ENCODE peak calls at places on chromosomes 4 and X, in nine cellular contexts. U is psoas muscle, N is MCF 10A, O is endothelial cell, L is MM.1S, D is thyroid gland, E is GM20000, C is left ventricle myocardium inferior, Q is GM23338. T is an unnamed sample.

GRCh38 chrX:56759736-56760409 is 30.8 kb downstream of the NBDY start:
- DNase-seq in N (no peak), L (peak; percentile 15), D (no peak), O (no peak), Q (no peak), E (no peak), C (no peak), U (peak; percentile 45), T (no peak)

GRCh38 chr4:39706334-39706733 is 8.4 kb downstream of the UBE2K start:
- DNase-seq in D (peak; percentile 38), O (no peak), C (peak; percentile 30), N (peak; percentile 80), E (no peak), L (no peak), U (peak; percentile 73), Q (no peak), T (no peak)

GRCh38 chr4:153651041-153651960 is 32.8 kb upstream of the TLR2 start:
- DNase-seq in Q (no peak), C (peak; percentile 49), E (no peak), U (no peak), N (peak; percentile 90), O (no peak), L (no peak), D (no peak), T (no peak)

GRCh38 chr4:151987606-151988005 is 226.8 kb upstream of the GATB start:
- DNase-seq in C (no peak), Q (no peak), L (no peak), N (no peak), D (no peak), E (no peak), O (no peak), U (no peak), T (no peak)

GRCh38 chrX:97490656-97491055 is 606.9 kb downstream of the RPA4 start:
- DNase-seq in O (no peak), C (no peak), E (no peak), D (no peak), N (no peak), L (no peak), Q (no peak), U (no peak), T (no peak)

GRCh38 chrX:24259544-24260240 is 54.2 kb downstream of the SUPT20HL2 start:
- DNase-seq in U (no peak), N (peak; percentile 81), O (peak; percentile 15), D (peak; percentile 25), C (no peak), Q (peak; percentile 69), L (peak; percentile 32), E (peak; percentile 13), T (peak; percentile 71)

GRCh38 chr4:57037982-57038604 is 59.4 kb downstream of the POLR2B start:
- DNase-seq in D (peak; percentile 83), U (peak; percentile 74), N (peak; percentile 76), O (peak; percentile 84), L (peak; percentile 63), Q (peak; percentile 89), E (peak; percentile 34), C (peak; percentile 58), T (peak; percentile 45)

GRCh38 chr4:42152507-42153504 is at the start of gene BEND4:
- DNase-seq in E (peak; percentile 74), C (no peak), Q (peak; percentile 91), L (peak; percentile 27), O (peak; percentile 5), D (no peak), N (no peak), U (no peak), T (no peak)

GRCh38 chr4:98864560-98864959 is 64.4 kb downstream of the EIF4E start:
- DNase-seq in C (no peak), D (no peak), N (peak; percentile 33), U (no peak), E (no peak), Q (no peak), O (no peak), L (no peak), T (no peak)

GRCh38 chr4:23881674-23882337 is 8.0 kb downstream of the PPARGC1A start:
- DNase-seq in E (no peak), O (no peak), C (no peak), Q (peak; percentile 28), D (peak; percentile 22), L (peak; percentile 71), N (no peak), U (no peak), T (peak; percentile 1)

GRCh38 chrX:39527045-39527444 is 570.7 kb downstream of the BCOR start:
- DNase-seq in Q (no peak), E (no peak), L (no peak), N (peak; percentile 39), D (no peak), O (no peak), U (no peak), C (no peak), T (no peak)

GRCh38 chr4:7872264-7872771 is 67.3 kb downstream of the AFAP1 start:
- DNase-seq in N (peak; percentile 53), E (no peak), L (no peak), D (peak; percentile 61), O (no peak), C (no peak), U (peak; percentile 89), Q (no peak), T (no peak)

GRCh38 chr4:5793514-5793913 is 82.5 kb downstream of the EVC start:
- DNase-seq in Q (no peak), E (no peak), C (no peak), U (no peak), D (no peak), O (no peak), N (no peak), L (no peak), T (no peak)

GRCh38 chr4:680565-680930 is 6.2 kb downstream of the MYL5 start:
- DNase-seq in C (no peak), L (no peak), Q (peak; percentile 64), U (peak; percentile 54), D (no peak), O (no peak), N (no peak), E (peak; percentile 77), T (peak; percentile 65)

GRCh38 chrX:134374910-134375309 is 85.1 kb upstream of the HPRT1 start:
- DNase-seq in E (no peak), C (no peak), Q (no peak), L (no peak), U (no peak), N (no peak), O (no peak), D (no peak), T (no peak)

GRCh38 chr4:65502151-65502691 is 168.1 kb downstream of the EPHA5 start:
- DNase-seq in U (no peak), E (no peak), Q (no peak), N (peak; percentile 35), O (no peak), D (no peak), L (no peak), C (no peak), T (no peak)

GRCh38 chrX:21838937-21839333 is 482 bp upstream of the MBTPS2 start:
- DNase-seq in E (no peak), O (no peak), C (no peak), L (peak; percentile 36), D (no peak), Q (no peak), U (no peak), N (peak; percentile 6), T (peak; percentile 26)

GRCh38 chrX:149506349-149506748 is 1.2 kb upstream of the IDS start:
- DNase-seq in L (no peak), Q (no peak), N (no peak), D (no peak), E (no peak), C (no peak), O (no peak), U (no peak), T (no peak)

GRCh38 chr4:15695240-15695699 is 7.6 kb upstream of the BST1 start:
- DNase-seq in E (no peak), Q (peak; percentile 74), L (no peak), C (no peak), N (peak; percentile 96), U (no peak), O (no peak), D (no peak), T (no peak)

GRCh38 chrX:47502591-47503222 is 19.7 kb upstream of the ZNF41 start:
- DNase-seq in U (no peak), O (no peak), D (no peak), N (peak; percentile 59), L (peak; percentile 40), Q (no peak), C (no peak), E (no peak), T (no peak)

GRCh38 chrX:13690836-13691235 is 1.9 kb downstream of the RAB9A start:
- DNase-seq in Q (no peak), U (no peak), C (no peak), D (no peak), O (no peak), E (no peak), L (no peak), N (no peak), T (peak; percentile 46)
- TF ChIP-seq CTCF in Q (no peak), U (no peak), C (no peak), D (no peak), O (no peak), E (no peak), L (peak; percentile 24), N (peak; percentile 15), T (peak; percentile 33)

GRCh38 chr4:115851918-115852766 is 738.7 kb upstream of the NDST4 start:
- DNase-seq in C (no peak), Q (peak; percentile 90), L (peak; percentile 71), U (no peak), D (peak; percentile 28), N (peak; percentile 71), E (peak; percentile 51), O (peak; percentile 67), T (peak; percentile 84)
- TF ChIP-seq CTCF in C (peak; percentile 26), Q (peak; percentile 82), L (peak; percentile 59), U (no peak), D (no peak), N (peak; percentile 45), E (peak; percentile 72), O (peak; percentile 62), T (peak; percentile 69)

DNA sequence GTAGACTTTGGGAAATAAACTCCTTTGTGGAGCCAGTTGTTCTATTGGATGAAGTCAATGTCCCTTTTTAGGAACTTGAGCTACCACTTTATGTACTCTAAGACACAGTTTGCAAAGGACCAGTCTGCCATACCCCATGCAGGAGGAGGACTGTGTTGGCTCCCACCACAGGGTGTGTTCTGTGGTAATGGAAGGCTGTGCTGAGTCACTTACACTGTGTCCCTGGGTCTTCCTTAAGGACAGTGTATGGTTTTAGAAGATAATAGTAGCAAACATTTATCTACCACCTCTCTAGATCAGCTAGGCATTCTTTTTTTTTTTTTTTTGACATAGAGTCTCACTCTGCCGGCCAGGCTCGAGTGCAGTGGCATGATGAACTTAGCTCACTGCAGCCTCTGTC is 184.0 kb upstream of the PGRMC2 start:
- DNase-seq in E (no peak), C (no peak), N (no peak), L (no peak), O (no peak), Q (no peak), D (no peak), U (no peak), T (no peak)
- TF ChIP-seq CTCF in E (no peak), C (no peak), N (no peak), L (no peak), O (no peak), Q (no peak), D (no peak), U (no peak), T (no peak)

DNA sequence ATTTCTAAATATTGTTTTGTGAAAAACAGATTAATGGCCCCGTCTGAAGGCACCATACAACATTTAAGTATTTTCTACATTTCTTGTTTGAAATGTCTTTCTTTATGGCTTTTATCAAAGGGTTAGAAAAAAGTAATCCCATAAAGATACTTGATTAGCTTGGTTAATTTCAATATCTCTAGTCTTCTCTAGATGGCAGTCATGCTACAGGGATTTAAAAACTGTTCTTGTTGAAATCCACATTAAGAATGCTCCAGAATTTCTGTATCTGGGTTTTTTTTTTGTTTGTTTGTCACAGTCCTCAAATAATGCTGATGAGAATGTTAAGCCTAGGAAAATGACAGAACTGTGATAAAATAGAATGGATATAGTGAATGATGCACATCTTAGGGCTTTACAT is 109.0 kb upstream of the AADAT start:
- DNase-seq in O (no peak), C (no peak), L (peak; percentile 16), E (no peak), N (peak; percentile 33), D (no peak), U (no peak), Q (peak; percentile 20), T (no peak)
- TF ChIP-seq CTCF in O (peak; percentile 20), C (no peak), L (peak; percentile 49), E (no peak), N (peak; percentile 30), D (no peak), U (no peak), Q (peak; percentile 40), T (no peak)